ENCODE peak calls at places on chromosomes 3 and 15, in seven cellular contexts. M, R, W, H, A, X and O are unnamed samples.

GRCh38 chr15:79450648-79451047 is 18.5 kb downstream of the MINAR1 start:
- DNase-seq in M (no peak), R (no peak), W (no peak), H (no peak), A (no peak), X (no peak), O (no peak)

GRCh38 chr15:100775581-100776185 is 103.9 kb upstream of the ALDH1A3 start:
- DNase-seq in M (no peak), R (no peak), W (no peak), H (no peak), A (no peak), X (no peak), O (no peak)

GRCh38 chr3:169060037-169060436 is 603.5 kb downstream of the MECOM start:
- DNase-seq in M (no peak), R (no peak), W (no peak), H (no peak), A (no peak), X (no peak), O (no peak)

GRCh38 chr15:26804063-26804804 is 31.4 kb upstream of the GABRB3 start:
- DNase-seq in M (no peak), R (no peak), W (no peak), H (no peak), A (no peak), X (no peak), O (no peak)

GRCh38 chr3:49611714-49612113 is 57.4 kb downstream of the BSN start:
- DNase-seq in M (no peak), R (no peak), W (no peak), H (no peak), A (no peak), X (no peak), O (no peak)

GRCh38 chr3:53796161-53796560 is 50.1 kb downstream of the CHDH start:
- DNase-seq in M (no peak), R (no peak), W (no peak), H (no peak), A (no peak), X (no peak), O (no peak)

GRCh38 chr3:65146149-65146548 is 458.3 kb upstream of the ADAMTS9 start:
- DNase-seq in M (no peak), R (no peak), W (peak; percentile 64), H (peak; percentile 20), A (no peak), X (no peak), O (no peak)

GRCh38 chr15:71937650-71938311 is 127.4 kb downstream of the NR2E3 start:
- DNase-seq in M (no peak), R (no peak), W (no peak), H (no peak), A (no peak), X (no peak), O (no peak)

GRCh38 chr3:133964547-133964946 is 65.2 kb downstream of the SLCO2A1 start:
- DNase-seq in M (no peak), R (peak; percentile 29), W (no peak), H (no peak), A (no peak), X (no peak), O (no peak)

GRCh38 chr3:1251282-1252060 is 158.6 kb downstream of the CNTN6 start:
- DNase-seq in M (no peak), R (peak; percentile 4), W (no peak), H (peak; percentile 5), A (no peak), X (no peak), O (no peak)

GRCh38 chr15:95944856-95945255 is 385.6 kb upstream of the NR2F2 start:
- DNase-seq in M (no peak), R (no peak), W (no peak), H (no peak), A (no peak), X (no peak), O (no peak)